ENCODE peak calls at places on chromosomes 7 and 10, in nine cellular contexts. One of them, this sample, is unnamed. For H3K4me1 and H3K36me3, the result is how much of the 10 kb centered on the place peaks cover.

GRCh38 chr10:12981570-12981969 is 19.9 kb downstream of the CCDC3 start:
- DNase-seq in Peyer's patch: no peak
- DNase-seq in body of pancreas: no peak
- DNase-seq in transverse colon: no peak
- DNase-seq in A673: no peak
- DNase-seq in cardiac muscle cell: no peak
- DNase-seq in vagina: no peak
- DNase-seq in hepatocyte: no peak
- DNase-seq in fibroblast of lung: peak
- DNase-seq in this sample: no peak

GRCh38 chr7:50679218-50680007 is 103.3 kb downstream of the GRB10 start:
- DNase-seq in Peyer's patch: no peak
- DNase-seq in body of pancreas: no peak
- DNase-seq in transverse colon: no peak
- DNase-seq in A673: peak
- DNase-seq in cardiac muscle cell: peak
- DNase-seq in vagina: no peak
- DNase-seq in hepatocyte: peak
- DNase-seq in fibroblast of lung: peak
- DNase-seq in this sample: no peak

GRCh38 chr10:86225098-86225782 is 141.4 kb downstream of the GRID1 start:
- DNase-seq in Peyer's patch: no peak
- DNase-seq in body of pancreas: no peak
- DNase-seq in transverse colon: no peak
- DNase-seq in A673: no peak
- DNase-seq in cardiac muscle cell: no peak
- DNase-seq in vagina: no peak
- DNase-seq in hepatocyte: peak
- DNase-seq in fibroblast of lung: peak
- DNase-seq in this sample: no peak

GRCh38 chr7:116468534-116468933 is 31.0 kb upstream of the CAV2 start:
- DNase-seq in Peyer's patch: no peak
- DNase-seq in body of pancreas: no peak
- DNase-seq in transverse colon: no peak
- DNase-seq in A673: peak
- DNase-seq in cardiac muscle cell: no peak
- DNase-seq in vagina: no peak
- DNase-seq in hepatocyte: no peak
- DNase-seq in fibroblast of lung: no peak
- DNase-seq in this sample: no peak

GRCh38 chr10:12559578-12560178 is 210.3 kb downstream of the CAMK1D start:
- DNase-seq in Peyer's patch: no peak
- DNase-seq in body of pancreas: no peak
- DNase-seq in transverse colon: no peak
- DNase-seq in A673: no peak
- DNase-seq in cardiac muscle cell: no peak
- DNase-seq in vagina: no peak
- DNase-seq in hepatocyte: no peak
- DNase-seq in fibroblast of lung: no peak
- DNase-seq in this sample: no peak

GRCh38 chr10:32150532-32151101 is 94.4 kb upstream of the KIF5B start:
- DNase-seq in Peyer's patch: no peak
- DNase-seq in body of pancreas: peak
- DNase-seq in transverse colon: no peak
- DNase-seq in A673: no peak
- DNase-seq in cardiac muscle cell: no peak
- DNase-seq in vagina: no peak
- DNase-seq in hepatocyte: no peak
- DNase-seq in fibroblast of lung: peak
- DNase-seq in this sample: no peak

GRCh38 chr7:157522954-157523353 is 186.2 kb downstream of the DNAJB6 start:
- DNase-seq in Peyer's patch: peak
- DNase-seq in body of pancreas: no peak
- DNase-seq in transverse colon: no peak
- DNase-seq in A673: no peak
- DNase-seq in cardiac muscle cell: no peak
- DNase-seq in vagina: no peak
- DNase-seq in hepatocyte: no peak
- DNase-seq in fibroblast of lung: no peak
- DNase-seq in this sample: no peak

GRCh38 chr10:26810435-26811026 is 50.2 kb downstream of the ABI1 start:
- DNase-seq in Peyer's patch: no peak
- DNase-seq in body of pancreas: no peak
- DNase-seq in transverse colon: no peak
- DNase-seq in A673: no peak
- DNase-seq in cardiac muscle cell: no peak
- DNase-seq in vagina: no peak
- DNase-seq in hepatocyte: no peak
- DNase-seq in fibroblast of lung: no peak
- DNase-seq in this sample: no peak

GRCh38 chr7:47568569-47568968 is 13.3 kb downstream of the TNS3 start:
- DNase-seq in Peyer's patch: no peak
- DNase-seq in body of pancreas: peak
- DNase-seq in transverse colon: no peak
- DNase-seq in A673: no peak
- DNase-seq in cardiac muscle cell: no peak
- DNase-seq in vagina: no peak
- DNase-seq in hepatocyte: no peak
- DNase-seq in fibroblast of lung: no peak
- DNase-seq in this sample: no peak

GRCh38 chr7:117169907-117170306 is 153.0 kb downstream of the WNT2 start:
- DNase-seq in Peyer's patch: no peak
- DNase-seq in body of pancreas: peak
- DNase-seq in transverse colon: no peak
- DNase-seq in A673: no peak
- DNase-seq in cardiac muscle cell: no peak
- DNase-seq in vagina: no peak
- DNase-seq in hepatocyte: no peak
- DNase-seq in fibroblast of lung: peak
- DNase-seq in this sample: no peak

GRCh38 chr10:103512166-103512565 is 18.7 kb downstream of the NEURL1 start:
- DNase-seq in Peyer's patch: no peak
- DNase-seq in body of pancreas: no peak
- DNase-seq in transverse colon: no peak
- DNase-seq in A673: no peak
- DNase-seq in cardiac muscle cell: no peak
- DNase-seq in vagina: no peak
- DNase-seq in hepatocyte: no peak
- DNase-seq in fibroblast of lung: no peak
- DNase-seq in this sample: no peak

GRCh38 chr10:17235136-17235535 is 7.1 kb downstream of the VIM start:
- DNase-seq in Peyer's patch: no peak
- DNase-seq in body of pancreas: no peak
- DNase-seq in transverse colon: no peak
- DNase-seq in A673: no peak
- DNase-seq in cardiac muscle cell: no peak
- DNase-seq in vagina: no peak
- DNase-seq in hepatocyte: no peak
- DNase-seq in fibroblast of lung: no peak
- DNase-seq in this sample: no peak

DNA sequence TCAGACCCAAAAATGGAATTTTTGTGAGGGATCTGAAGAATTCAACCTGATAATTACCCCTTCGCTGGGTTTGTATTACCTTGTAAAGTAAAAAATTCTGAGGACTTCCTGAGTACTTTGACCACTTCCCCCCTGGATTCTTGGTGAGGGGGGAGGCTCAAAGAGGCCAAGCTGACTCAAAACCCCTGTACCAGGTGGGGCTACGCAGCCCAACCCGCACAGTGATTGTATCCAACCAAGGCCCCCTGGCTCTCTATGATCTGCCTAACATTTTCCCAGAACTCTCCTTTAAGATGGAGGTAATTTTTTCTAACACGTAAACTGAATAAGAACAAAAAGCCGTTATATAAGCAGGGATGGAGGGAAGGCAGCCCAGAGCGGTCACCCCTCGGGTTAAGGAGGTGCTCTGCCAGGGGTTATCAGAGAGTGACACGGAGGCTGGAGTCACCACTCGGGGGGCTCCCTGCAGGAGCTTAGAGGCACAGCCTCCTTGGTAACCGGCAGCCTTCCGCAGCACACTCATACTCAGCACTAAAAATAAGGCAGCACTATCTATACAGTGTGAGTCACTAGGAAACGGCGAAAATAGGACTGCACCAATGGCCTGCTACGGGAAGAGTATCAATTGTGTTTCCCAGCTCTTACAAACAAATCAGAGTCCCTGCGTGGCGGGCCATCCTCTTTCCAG is 255.4 kb downstream of the ELMO1 start:
- DNase-seq in Peyer's patch: no peak
- DNase-seq in body of pancreas: no peak
- DNase-seq in transverse colon: no peak
- DNase-seq in A673: no peak
- DNase-seq in cardiac muscle cell: peak
- DNase-seq in vagina: no peak
- DNase-seq in hepatocyte: no peak
- DNase-seq in fibroblast of lung: no peak
- DNase-seq in this sample: no peak
- TF ChIP-seq CTCF in Peyer's patch: no peak
- TF ChIP-seq CTCF in body of pancreas: no peak
- TF ChIP-seq CTCF in transverse colon: no peak
- TF ChIP-seq CTCF in A673: no peak
- TF ChIP-seq CTCF in cardiac muscle cell: no peak
- TF ChIP-seq CTCF in vagina: no peak
- TF ChIP-seq CTCF in hepatocyte: no peak
- TF ChIP-seq CTCF in fibroblast of lung: no peak
- TF ChIP-seq CTCF in this sample: no peak

DNA sequence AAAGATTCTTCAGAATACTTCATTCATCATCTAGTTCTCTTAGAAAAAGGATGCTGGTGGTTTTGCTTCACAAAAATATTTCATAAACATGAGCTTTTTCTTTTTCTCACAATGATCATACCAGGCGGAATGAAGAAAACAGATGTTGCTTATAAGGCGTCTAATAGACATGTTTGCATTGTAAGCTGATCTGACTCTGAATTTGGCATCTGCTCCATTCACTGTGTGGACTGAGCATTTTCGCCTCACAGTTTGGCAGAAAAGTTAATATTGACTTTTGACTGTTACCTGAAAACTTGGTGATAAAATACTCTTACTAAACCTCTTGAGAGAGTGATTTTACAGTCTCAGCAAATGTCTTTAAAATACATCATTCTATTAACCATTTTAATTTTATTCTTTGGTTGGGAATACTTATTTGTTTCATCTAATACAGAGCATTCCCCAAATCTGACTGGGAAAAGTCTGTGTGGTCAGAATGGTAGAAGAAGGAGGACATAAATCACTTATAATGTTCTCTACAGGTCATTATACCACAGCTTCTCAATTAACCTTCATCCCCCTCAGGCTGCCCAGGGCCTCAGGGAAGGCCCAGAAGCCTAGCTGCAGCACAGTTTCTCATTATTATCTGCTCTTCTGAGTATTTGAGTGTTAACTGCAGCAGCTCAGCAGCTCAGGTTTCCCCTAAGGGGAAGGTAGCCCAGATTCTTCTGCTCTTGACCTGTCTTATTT is 121.6 kb upstream of the KAT6B start:
- DNase-seq in Peyer's patch: no peak
- DNase-seq in body of pancreas: peak
- DNase-seq in transverse colon: no peak
- DNase-seq in A673: peak
- DNase-seq in cardiac muscle cell: no peak
- DNase-seq in vagina: no peak
- DNase-seq in hepatocyte: no peak
- DNase-seq in fibroblast of lung: peak
- DNase-seq in this sample: no peak
- H3K4me1 ChIP-seq in Peyer's patch: under half
- H3K4me1 ChIP-seq in body of pancreas: under half
- H3K4me1 ChIP-seq in transverse colon: under half
- H3K4me1 ChIP-seq in A673: under half
- H3K4me1 ChIP-seq in cardiac muscle cell: under half
- H3K4me1 ChIP-seq in vagina: under half
- H3K4me1 ChIP-seq in hepatocyte: under half
- H3K4me1 ChIP-seq in fibroblast of lung: under half
- H3K4me1 ChIP-seq in this sample: under half

DNA sequence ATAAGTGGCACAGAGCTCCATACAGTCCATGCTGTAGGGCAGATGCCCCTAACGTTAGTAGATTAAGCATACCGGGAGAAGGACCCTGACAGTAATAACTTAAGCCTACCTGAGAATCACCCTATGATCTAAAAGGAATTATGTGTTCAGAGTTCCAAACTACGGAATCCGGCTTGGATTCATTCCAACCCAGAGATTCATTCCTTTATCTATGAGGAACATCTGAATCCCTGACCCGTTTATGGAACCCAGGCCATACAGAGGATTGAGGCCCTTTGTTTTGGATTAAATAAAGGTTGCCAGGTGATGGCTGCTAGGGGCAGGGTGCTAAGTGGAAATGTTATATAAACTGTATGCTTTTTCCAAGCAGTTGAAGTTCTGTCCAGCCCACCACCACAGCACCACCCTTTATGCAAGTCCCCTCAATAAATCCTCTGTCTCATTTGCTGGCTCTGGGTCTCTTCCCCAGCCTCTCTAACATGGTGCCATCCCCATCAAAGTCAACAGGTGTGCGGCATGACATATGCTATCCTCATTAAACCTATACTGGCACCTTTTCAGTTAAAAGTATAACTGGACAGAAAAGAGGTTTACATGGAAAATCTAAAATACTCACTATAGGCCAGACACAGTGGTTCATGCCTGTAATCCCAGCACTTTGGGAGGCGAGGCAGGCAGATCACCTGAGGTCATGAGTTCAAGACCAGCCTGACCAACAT is 9.1 kb upstream of the ANAPC16 start:
- DNase-seq in Peyer's patch: no peak
- DNase-seq in body of pancreas: no peak
- DNase-seq in transverse colon: no peak
- DNase-seq in A673: no peak
- DNase-seq in cardiac muscle cell: no peak
- DNase-seq in vagina: no peak
- DNase-seq in hepatocyte: no peak
- DNase-seq in fibroblast of lung: no peak
- DNase-seq in this sample: no peak
- H3K36me3 ChIP-seq in Peyer's patch: half or more
- H3K36me3 ChIP-seq in body of pancreas: under half
- H3K36me3 ChIP-seq in transverse colon: under half
- H3K36me3 ChIP-seq in A673: under half
- H3K36me3 ChIP-seq in cardiac muscle cell: under half
- H3K36me3 ChIP-seq in vagina: under half
- H3K36me3 ChIP-seq in hepatocyte: under half
- H3K36me3 ChIP-seq in fibroblast of lung: under half
- H3K36me3 ChIP-seq in this sample: under half

DNA sequence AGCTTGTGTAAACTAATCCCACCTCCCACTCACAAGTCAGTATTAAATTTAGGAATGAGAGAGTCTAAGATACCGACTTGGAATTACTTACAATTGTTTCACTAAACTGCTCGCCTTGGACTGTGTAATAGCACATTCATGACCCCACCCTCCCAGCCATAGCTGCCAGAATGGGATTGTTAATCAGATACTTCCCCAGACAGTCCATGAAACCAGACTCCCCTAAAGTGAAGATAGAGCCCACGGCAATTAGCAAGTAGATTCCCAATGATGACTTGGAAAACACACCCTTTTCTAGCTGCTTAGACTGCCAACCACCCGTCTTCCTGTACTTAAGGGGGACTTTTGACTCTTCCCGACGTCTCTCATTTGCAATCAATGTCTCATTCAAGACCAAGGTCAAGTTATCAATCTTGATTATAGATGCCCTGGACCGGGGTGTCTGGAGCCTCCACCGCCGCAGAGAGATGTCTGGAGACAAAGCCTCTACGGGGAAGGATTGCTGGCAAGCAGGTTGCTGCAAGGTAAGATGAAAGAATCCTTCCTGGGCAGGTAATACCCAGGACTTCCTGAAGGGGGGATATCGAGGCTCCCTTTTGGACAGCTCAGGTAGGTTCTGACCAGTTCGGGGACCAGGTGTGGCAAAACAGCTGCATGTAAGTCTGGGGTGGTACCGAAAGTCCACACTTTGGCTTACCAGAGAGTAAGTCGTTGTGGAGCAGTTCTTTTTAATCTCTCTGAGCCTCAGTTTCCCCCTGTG is 12.6 kb upstream of the CUX1 start:
- DNase-seq in Peyer's patch: no peak
- DNase-seq in body of pancreas: peak
- DNase-seq in transverse colon: peak
- DNase-seq in A673: no peak
- DNase-seq in cardiac muscle cell: no peak
- DNase-seq in vagina: no peak
- DNase-seq in hepatocyte: peak
- DNase-seq in fibroblast of lung: peak
- DNase-seq in this sample: no peak
- TF ChIP-seq CTCF in Peyer's patch: no peak
- TF ChIP-seq CTCF in body of pancreas: peak
- TF ChIP-seq CTCF in transverse colon: peak
- TF ChIP-seq CTCF in A673: no peak
- TF ChIP-seq CTCF in cardiac muscle cell: peak
- TF ChIP-seq CTCF in vagina: no peak
- TF ChIP-seq CTCF in hepatocyte: peak
- TF ChIP-seq CTCF in fibroblast of lung: peak
- TF ChIP-seq CTCF in this sample: peak

This sample was measured in CD8-positive, alpha-beta T cell.